ENCODE peak calls at places on chromosomes 6 and 20, in seven cellular contexts. One of them, this sample, is unnamed.

GRCh38 chr6:2765896-2766766 is 938 bp downstream of the WRNIP1 start:
- DNase-seq in SK-N-SH: peak
- DNase-seq in HCT116: no peak
- DNase-seq in hepatocyte: peak
- DNase-seq in IMR-90: peak
- DNase-seq in PC-9: peak
- DNase-seq in fibroblast of lung: peak
- DNase-seq in this sample: peak

GRCh38 chr6:31001489-31001888 is 8.8 kb upstream of the MUC22 start:
- DNase-seq in SK-N-SH: no peak
- DNase-seq in HCT116: no peak
- DNase-seq in PC-9: no peak
- DNase-seq in IMR-90: no peak
- DNase-seq in hepatocyte: no peak
- DNase-seq in fibroblast of lung: no peak
- DNase-seq in this sample: no peak

GRCh38 chr20:60206259-60206658 is 248.0 kb downstream of the CDH26 start:
- DNase-seq in hepatocyte: peak
- DNase-seq in fibroblast of lung: peak
- DNase-seq in SK-N-SH: peak
- DNase-seq in PC-9: no peak
- DNase-seq in IMR-90: peak
- DNase-seq in HCT116: peak
- DNase-seq in this sample: peak

GRCh38 chr6:155186052-155186658 is 77.7 kb upstream of the CLDN20 start:
- DNase-seq in IMR-90: peak
- DNase-seq in SK-N-SH: no peak
- DNase-seq in fibroblast of lung: peak
- DNase-seq in PC-9: no peak
- DNase-seq in HCT116: no peak
- DNase-seq in hepatocyte: no peak
- DNase-seq in this sample: no peak

GRCh38 chr20:34546751-34547181 is 11.8 kb upstream of the MAP1LC3A start:
- DNase-seq in PC-9: no peak
- DNase-seq in hepatocyte: no peak
- DNase-seq in IMR-90: no peak
- DNase-seq in HCT116: no peak
- DNase-seq in SK-N-SH: no peak
- DNase-seq in fibroblast of lung: no peak
- DNase-seq in this sample: no peak

GRCh38 chr6:161465403-161465802 is 191.5 kb upstream of the AGPAT4 start:
- DNase-seq in IMR-90: no peak
- DNase-seq in HCT116: no peak
- DNase-seq in PC-9: no peak
- DNase-seq in fibroblast of lung: no peak
- DNase-seq in hepatocyte: no peak
- DNase-seq in SK-N-SH: no peak
- DNase-seq in this sample: no peak

GRCh38 chr6:134766497-134766896 is 183.4 kb downstream of the ALDH8A1 start:
- DNase-seq in IMR-90: no peak
- DNase-seq in fibroblast of lung: no peak
- DNase-seq in HCT116: no peak
- DNase-seq in SK-N-SH: no peak
- DNase-seq in PC-9: no peak
- DNase-seq in hepatocyte: no peak
- DNase-seq in this sample: no peak

GRCh38 chr6:154604120-154604519 is 93.6 kb upstream of the CNKSR3 start:
- DNase-seq in IMR-90: no peak
- DNase-seq in SK-N-SH: no peak
- DNase-seq in PC-9: no peak
- DNase-seq in hepatocyte: no peak
- DNase-seq in fibroblast of lung: no peak
- DNase-seq in HCT116: no peak
- DNase-seq in this sample: no peak

GRCh38 chr6:133888931-133889556 is at the start of gene TCF21:
- DNase-seq in fibroblast of lung: peak
- DNase-seq in HCT116: no peak
- DNase-seq in hepatocyte: peak
- DNase-seq in IMR-90: peak
- DNase-seq in SK-N-SH: no peak
- DNase-seq in PC-9: no peak
- DNase-seq in this sample: peak

GRCh38 chr6:112275365-112275764 is 21.0 kb upstream of the LAMA4 start:
- DNase-seq in hepatocyte: no peak
- DNase-seq in IMR-90: no peak
- DNase-seq in SK-N-SH: no peak
- DNase-seq in fibroblast of lung: no peak
- DNase-seq in PC-9: no peak
- DNase-seq in HCT116: no peak
- DNase-seq in this sample: no peak

GRCh38 chr6:68575765-68576439 is 59.2 kb upstream of the ADGRB3 start:
- DNase-seq in HCT116: no peak
- DNase-seq in PC-9: peak
- DNase-seq in IMR-90: no peak
- DNase-seq in fibroblast of lung: peak
- DNase-seq in hepatocyte: peak
- DNase-seq in SK-N-SH: no peak
- DNase-seq in this sample: peak

GRCh38 chr20:53786071-53786444 is 192.4 kb upstream of the ZNF217 start:
- DNase-seq in fibroblast of lung: no peak
- DNase-seq in PC-9: peak
- DNase-seq in IMR-90: no peak
- DNase-seq in hepatocyte: no peak
- DNase-seq in HCT116: no peak
- DNase-seq in SK-N-SH: no peak
- DNase-seq in this sample: no peak

GRCh38 chr6:120198033-120198432 is 848.5 kb upstream of the MAN1A1 start:
- DNase-seq in HCT116: no peak
- DNase-seq in PC-9: no peak
- DNase-seq in SK-N-SH: peak
- DNase-seq in fibroblast of lung: peak
- DNase-seq in hepatocyte: peak
- DNase-seq in IMR-90: no peak
- DNase-seq in this sample: no peak

GRCh38 chr6:133774356-133774755 is 114.6 kb upstream of the TCF21 start:
- DNase-seq in IMR-90: peak
- DNase-seq in SK-N-SH: no peak
- DNase-seq in hepatocyte: no peak
- DNase-seq in fibroblast of lung: peak
- DNase-seq in PC-9: no peak
- DNase-seq in HCT116: no peak
- DNase-seq in this sample: peak

GRCh38 chr6:32460528-32460927 is 20.8 kb downstream of the HLA-DRA start:
- DNase-seq in SK-N-SH: no peak
- DNase-seq in IMR-90: no peak
- DNase-seq in hepatocyte: no peak
- DNase-seq in PC-9: no peak
- DNase-seq in HCT116: no peak
- DNase-seq in fibroblast of lung: no peak
- DNase-seq in this sample: no peak

GRCh38 chr20:46576774-46577395 is 26.4 kb upstream of the OCSTAMP start:
- DNase-seq in PC-9: no peak
- DNase-seq in hepatocyte: no peak
- DNase-seq in fibroblast of lung: no peak
- DNase-seq in HCT116: no peak
- DNase-seq in SK-N-SH: no peak
- DNase-seq in IMR-90: no peak
- DNase-seq in this sample: no peak

GRCh38 chr6:151306269-151306783 is 66.6 kb downstream of the AKAP12 start:
- DNase-seq in HCT116: no peak
- DNase-seq in fibroblast of lung: no peak
- DNase-seq in PC-9: no peak
- DNase-seq in hepatocyte: no peak
- DNase-seq in IMR-90: no peak
- DNase-seq in SK-N-SH: no peak
- DNase-seq in this sample: no peak

GRCh38 chr6:56852611-56853010 is 102.3 kb upstream of the BEND6 start:
- DNase-seq in hepatocyte: no peak
- DNase-seq in SK-N-SH: no peak
- DNase-seq in HCT116: no peak
- DNase-seq in PC-9: peak
- DNase-seq in IMR-90: no peak
- DNase-seq in fibroblast of lung: peak
- DNase-seq in this sample: no peak

GRCh38 chr20:53402233-53403005 is 191.2 kb downstream of the ZNF217 start:
- DNase-seq in hepatocyte: no peak
- DNase-seq in SK-N-SH: no peak
- DNase-seq in IMR-90: no peak
- DNase-seq in HCT116: no peak
- DNase-seq in fibroblast of lung: no peak
- DNase-seq in PC-9: no peak
- DNase-seq in this sample: no peak

GRCh38 chr6:119179842-119180241 is 101.4 kb upstream of the FAM184A start:
- DNase-seq in PC-9: no peak
- DNase-seq in HCT116: no peak
- DNase-seq in SK-N-SH: no peak
- DNase-seq in hepatocyte: no peak
- DNase-seq in fibroblast of lung: peak
- DNase-seq in IMR-90: no peak
- DNase-seq in this sample: no peak

GRCh38 chr20:50027611-50028105 is 44.9 kb downstream of the SNAI1 start:
- DNase-seq in fibroblast of lung: peak
- DNase-seq in HCT116: no peak
- DNase-seq in SK-N-SH: peak
- DNase-seq in PC-9: peak
- DNase-seq in hepatocyte: peak
- DNase-seq in IMR-90: peak
- DNase-seq in this sample: peak

GRCh38 chr20:45104786-45105185 is 3.9 kb upstream of the KCNS1 start:
- DNase-seq in PC-9: peak
- DNase-seq in HCT116: no peak
- DNase-seq in IMR-90: peak
- DNase-seq in hepatocyte: no peak
- DNase-seq in fibroblast of lung: peak
- DNase-seq in SK-N-SH: no peak
- DNase-seq in this sample: peak

GRCh38 chr20:5871720-5872410 is 78.5 kb downstream of the TRMT6 start:
- DNase-seq in PC-9: no peak
- DNase-seq in fibroblast of lung: no peak
- DNase-seq in IMR-90: no peak
- DNase-seq in hepatocyte: no peak
- DNase-seq in HCT116: no peak
- DNase-seq in SK-N-SH: no peak
- DNase-seq in this sample: no peak

GRCh38 chr6:155755452-155755851 is 299.8 kb upstream of the NOX3 start:
- DNase-seq in PC-9: no peak
- DNase-seq in fibroblast of lung: no peak
- DNase-seq in IMR-90: peak
- DNase-seq in HCT116: no peak
- DNase-seq in SK-N-SH: no peak
- DNase-seq in hepatocyte: no peak
- DNase-seq in this sample: no peak

GRCh38 chr6:107399927-107400326 is 59.4 kb downstream of the PDSS2 start:
- DNase-seq in SK-N-SH: no peak
- DNase-seq in IMR-90: no peak
- DNase-seq in fibroblast of lung: peak
- DNase-seq in hepatocyte: no peak
- DNase-seq in HCT116: no peak
- DNase-seq in PC-9: no peak
- DNase-seq in this sample: no peak
- H2AFZ ChIP-seq in SK-N-SH: no peak
- H2AFZ ChIP-seq in IMR-90: no peak
- H2AFZ ChIP-seq in fibroblast of lung: no peak
- H2AFZ ChIP-seq in hepatocyte: no peak
- H2AFZ ChIP-seq in HCT116: no peak
- H2AFZ ChIP-seq in PC-9: no peak
- H2AFZ ChIP-seq in this sample: no peak

GRCh38 chr6:67133973-67134372 is 1426.9 kb upstream of the EYS start:
- DNase-seq in IMR-90: no peak
- DNase-seq in PC-9: no peak
- DNase-seq in SK-N-SH: no peak
- DNase-seq in hepatocyte: no peak
- DNase-seq in fibroblast of lung: no peak
- DNase-seq in HCT116: no peak
- DNase-seq in this sample: no peak

GRCh38 chr6:67129780-67130179 is 1422.8 kb upstream of the EYS start:
- DNase-seq in IMR-90: no peak
- DNase-seq in hepatocyte: no peak
- DNase-seq in HCT116: no peak
- DNase-seq in fibroblast of lung: peak
- DNase-seq in PC-9: no peak
- DNase-seq in SK-N-SH: no peak
- DNase-seq in this sample: peak

GRCh38 chr6:67131827-67132226 is 1424.8 kb upstream of the EYS start:
- DNase-seq in PC-9: no peak
- DNase-seq in hepatocyte: no peak
- DNase-seq in SK-N-SH: no peak
- DNase-seq in fibroblast of lung: peak
- DNase-seq in HCT116: no peak
- DNase-seq in IMR-90: no peak
- DNase-seq in this sample: no peak
- H3K4me3 ChIP-seq in PC-9: no peak
- H3K4me3 ChIP-seq in hepatocyte: no peak
- H3K4me3 ChIP-seq in SK-N-SH: no peak
- H3K4me3 ChIP-seq in fibroblast of lung: no peak
- H3K4me3 ChIP-seq in HCT116: no peak
- H3K4me3 ChIP-seq in IMR-90: no peak
- H3K4me3 ChIP-seq in this sample: no peak

GRCh38 chr6:168071620-168072019 is 7.4 kb downstream of the FRMD1 start:
- DNase-seq in IMR-90: no peak
- DNase-seq in hepatocyte: no peak
- DNase-seq in fibroblast of lung: no peak
- DNase-seq in HCT116: no peak
- DNase-seq in PC-9: no peak
- DNase-seq in SK-N-SH: no peak
- DNase-seq in this sample: no peak
- TF ChIP-seq CTCF in IMR-90: no peak
- TF ChIP-seq CTCF in hepatocyte: no peak
- TF ChIP-seq CTCF in fibroblast of lung: no peak
- TF ChIP-seq CTCF in HCT116: peak
- TF ChIP-seq CTCF in PC-9: peak
- TF ChIP-seq CTCF in SK-N-SH: no peak
- TF ChIP-seq CTCF in this sample: no peak

DNA sequence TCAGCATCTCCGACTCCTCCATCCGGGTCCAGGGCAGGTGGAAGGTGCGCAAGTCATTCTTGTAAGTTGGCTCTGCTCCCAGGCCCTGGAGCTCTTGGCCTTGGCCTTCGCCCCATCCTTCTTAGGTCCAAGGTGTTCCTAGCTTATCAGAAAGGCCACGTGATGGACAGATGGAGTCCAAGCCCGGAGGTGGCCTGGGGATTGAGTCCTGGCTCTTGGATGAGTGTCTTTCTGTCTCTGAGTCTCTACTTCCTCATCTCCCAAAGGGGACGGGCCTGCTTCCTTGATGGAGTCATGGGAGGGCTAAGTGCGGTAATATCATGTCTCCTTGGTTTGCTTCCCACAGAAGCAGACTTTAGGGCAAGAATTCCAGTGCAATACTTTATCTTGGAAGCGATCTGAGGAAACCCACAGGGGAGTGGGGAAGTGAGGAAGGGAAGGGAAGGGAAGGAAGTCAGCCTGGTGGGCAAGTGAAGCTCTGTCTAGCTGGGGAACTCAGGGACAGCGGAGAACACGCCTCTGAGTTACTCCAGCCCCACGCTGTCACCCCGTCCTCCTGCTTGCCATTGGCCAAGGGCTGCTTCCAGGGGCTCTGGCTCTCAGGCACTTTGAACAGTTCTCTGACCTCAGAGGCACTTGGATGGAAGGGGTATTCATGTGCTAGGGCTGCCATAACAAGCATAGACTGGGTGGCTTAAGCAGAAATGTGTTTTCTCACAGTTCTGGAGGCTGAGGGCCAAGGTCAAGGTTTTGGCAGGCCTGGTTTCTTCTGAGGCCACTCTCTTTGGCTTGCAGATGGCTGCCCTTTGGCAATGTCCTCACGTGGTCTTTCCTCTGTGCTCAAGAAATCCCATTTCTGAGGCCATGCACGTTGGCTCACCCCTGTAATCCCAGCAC is 4.8 kb downstream of the LBP start:
- DNase-seq in PC-9: no peak
- DNase-seq in hepatocyte: no peak
- DNase-seq in HCT116: no peak
- DNase-seq in fibroblast of lung: no peak
- DNase-seq in SK-N-SH: no peak
- DNase-seq in IMR-90: no peak
- DNase-seq in this sample: peak
- H2AFZ ChIP-seq in PC-9: no peak
- H2AFZ ChIP-seq in hepatocyte: no peak
- H2AFZ ChIP-seq in HCT116: no peak
- H2AFZ ChIP-seq in fibroblast of lung: no peak
- H2AFZ ChIP-seq in SK-N-SH: no peak
- H2AFZ ChIP-seq in IMR-90: peak
- H2AFZ ChIP-seq in this sample: peak

This sample was measured in osteoblast.